ENCODE peak calls at places on chromosomes 12 and 14, in seven cellular contexts. B is vagina; Z is NCI-H1436; U is CD8-positive, alpha-beta T cell; I is neural crest cell; G is HFFc6; K is AG09319. O is an unnamed sample.

GRCh38 chr12:46160081-46160980 is 108.5 kb downstream of the SLC38A1 start:
- DNase-seq in K (peak), B (no peak), Z (peak), U (no peak), I (no peak), G (peak), O (peak)

GRCh38 chr14:37591941-37592287 is 3.1 kb downstream of the FOXA1 start:
- DNase-seq in I (no peak), U (no peak), K (no peak), G (no peak), B (no peak), Z (no peak), O (no peak)

GRCh38 chr12:62659457-62660295 is 193.1 kb downstream of the MON2 start:
- DNase-seq in U (no peak), I (no peak), G (no peak), Z (no peak), B (peak), K (no peak), O (no peak)

GRCh38 chr14:75428230-75429104 is 645 bp downstream of the JDP2 start:
- DNase-seq in K (no peak), B (no peak), Z (no peak), U (no peak), G (no peak), I (peak), O (peak)

GRCh38 chr12:91074068-91074819 is 16.4 kb upstream of the KERA start:
- DNase-seq in K (no peak), I (no peak), B (no peak), U (no peak), G (no peak), Z (no peak), O (no peak)

GRCh38 chr12:52006726-52007157 is at the start of gene TAMALIN:
- DNase-seq in Z (peak), U (peak), B (no peak), I (peak), G (no peak), K (no peak), O (no peak)

GRCh38 chr14:69548566-69548965 is 26.1 kb downstream of the CCDC177 start:
- DNase-seq in U (no peak), I (no peak), Z (no peak), K (no peak), B (no peak), G (no peak), O (no peak)

GRCh38 chr12:113891737-113892520 is 74.2 kb downstream of the RBM19 start:
- DNase-seq in K (no peak), G (no peak), U (no peak), B (no peak), Z (peak), I (no peak), O (no peak)

GRCh38 chr12:41697161-41697560 is 447.5 kb downstream of the GXYLT1 start:
- DNase-seq in I (no peak), K (no peak), B (no peak), G (no peak), Z (no peak), U (no peak), O (no peak)

GRCh38 chr14:61140872-61141271 is 140.3 kb downstream of the TMEM30B start:
- DNase-seq in B (no peak), I (no peak), G (peak), U (no peak), K (no peak), Z (no peak), O (no peak)

GRCh38 chr14:103883263-103883523 is 35.8 kb upstream of the PPP1R13B start:
- DNase-seq in G (no peak), B (no peak), I (no peak), U (no peak), K (no peak), Z (no peak), O (no peak)

GRCh38 chr12:124745891-124746570 is 117.6 kb downstream of the SCARB1 start:
- DNase-seq in Z (peak), B (peak), I (peak), U (no peak), G (peak), K (peak), O (peak)

GRCh38 chr14:75125617-75126016 is 1.2 kb downstream of the NEK9 start:
- DNase-seq in B (no peak), K (no peak), G (peak), I (no peak), Z (no peak), U (no peak), O (peak)

GRCh38 chr12:53500119-53500775 is 836 bp upstream of the TARBP2 start:
- DNase-seq in U (no peak), B (no peak), K (peak), Z (no peak), G (peak), I (no peak), O (peak)

GRCh38 chr14:24838945-24839616 is 205.1 kb upstream of the GZMB start:
- DNase-seq in B (no peak), U (no peak), Z (no peak), K (no peak), I (no peak), G (no peak), O (no peak)

GRCh38 chr12:5083955-5084849 is 40.5 kb downstream of the KCNA5 start:
- DNase-seq in K (no peak), U (no peak), B (no peak), G (peak), Z (peak), I (peak), O (peak)

GRCh38 chr14:22375321-22375930 is 213.6 kb downstream of the DAD1 start:
- DNase-seq in I (peak), U (no peak), K (no peak), Z (no peak), G (peak), B (no peak), O (peak)

GRCh38 chr14:64639340-64639821 is 64.8 kb upstream of the PLEKHG3 start:
- DNase-seq in I (no peak), G (peak), B (no peak), K (no peak), U (no peak), Z (no peak), O (no peak)

GRCh38 chr14:54647378-54647777 is 80.5 kb downstream of the SAMD4A start:
- DNase-seq in U (no peak), K (no peak), B (no peak), G (no peak), I (no peak), Z (no peak), O (no peak)

GRCh38 chr14:37232907-37233481 is 35.3 kb downstream of the MIPOL1 start:
- DNase-seq in G (peak), Z (peak), K (peak), U (no peak), B (no peak), I (peak), O (peak)

GRCh38 chr12:32240210-32240609 is 133.6 kb downstream of the BICD1 start:
- DNase-seq in G (no peak), B (no peak), U (no peak), Z (no peak), I (no peak), K (no peak), O (no peak)

GRCh38 chr12:120678572-120678971 is 8.4 kb upstream of the MLEC start:
- DNase-seq in U (no peak), B (no peak), Z (no peak), I (no peak), K (no peak), G (peak), O (peak)

GRCh38 chr12:122422769-122423257 is 344 bp upstream of the CLIP1 start:
- DNase-seq in G (peak), I (no peak), B (no peak), Z (no peak), U (peak), K (no peak), O (peak)

GRCh38 chr14:75132374-75133086 is 5.7 kb upstream of the NEK9 start:
- DNase-seq in K (no peak), B (no peak), Z (peak), I (peak), G (peak), U (no peak), O (peak)

GRCh38 chr12:18296201-18296908 is 35.0 kb downstream of the PIK3C2G start:
- DNase-seq in Z (no peak), I (no peak), U (no peak), B (no peak), G (no peak), K (no peak), O (peak)

GRCh38 chr12:121190523-121191031 is 19.4 kb upstream of the P2RX4 start:
- DNase-seq in Z (no peak), B (no peak), I (no peak), G (peak), U (no peak), K (peak), O (peak)

GRCh38 chr12:116381744-116382455 is 104.4 kb upstream of the MED13L start:
- DNase-seq in G (peak), I (peak), U (no peak), B (no peak), K (peak), Z (no peak), O (peak)

GRCh38 chr12:90174198-90174510 is 465.5 kb upstream of the ATP2B1 start:
- DNase-seq in U (no peak), G (no peak), B (no peak), I (no peak), K (no peak), Z (no peak), O (peak)

GRCh38 chr14:89853976-89854693 is 100.4 kb downstream of the EFCAB11 start:
- DNase-seq in G (peak), U (no peak), Z (no peak), B (no peak), I (no peak), K (peak), O (no peak)

GRCh38 chr12:113480336-113480688 is 8.6 kb upstream of the LHX5 start:
- DNase-seq in U (no peak), I (no peak), G (no peak), K (no peak), B (no peak), Z (no peak), O (no peak)

GRCh38 chr14:101068293-101068957 is 164.9 kb upstream of the RTL1 start:
- DNase-seq in B (no peak), K (no peak), I (no peak), G (no peak), Z (peak), U (no peak), O (no peak)

O was measured in MCF 10A.